ENCODE peak calls at places on chromosomes 13 and 19, in eight cellular contexts. One of them, this sample, is unnamed.

GRCh38 chr13:37168922-37169321 is 63.5 kb upstream of the CSNK1A1L start:
- DNase-seq in upper lobe of left lung: no peak
- DNase-seq in K562: no peak
- DNase-seq in ovary: no peak
- DNase-seq in stomach: no peak
- DNase-seq in tibial nerve: no peak
- DNase-seq in A549: no peak
- DNase-seq in transverse colon: no peak
- DNase-seq in this sample: no peak

GRCh38 chr13:73708393-73708985 is 425.7 kb downstream of the KLF12 start:
- DNase-seq in ovary: peak; percentile 29
- DNase-seq in upper lobe of left lung: no peak
- DNase-seq in tibial nerve: peak; percentile 68
- DNase-seq in K562: peak; percentile 31
- DNase-seq in transverse colon: peak; percentile 59
- DNase-seq in A549: peak; percentile 33
- DNase-seq in stomach: peak; percentile 45
- DNase-seq in this sample: no peak

GRCh38 chr13:80010286-80010831 is 330.6 kb downstream of the SPRY2 start:
- DNase-seq in K562: no peak
- DNase-seq in stomach: no peak
- DNase-seq in transverse colon: no peak
- DNase-seq in upper lobe of left lung: no peak
- DNase-seq in tibial nerve: no peak
- DNase-seq in ovary: no peak
- DNase-seq in A549: no peak
- DNase-seq in this sample: no peak

GRCh38 chr19:3146677-3147100 is 10.9 kb downstream of the GNA15 start:
- DNase-seq in tibial nerve: no peak
- DNase-seq in ovary: no peak
- DNase-seq in upper lobe of left lung: peak; percentile 90
- DNase-seq in K562: peak; percentile 70
- DNase-seq in transverse colon: peak; percentile 30
- DNase-seq in stomach: no peak
- DNase-seq in A549: no peak
- DNase-seq in this sample: no peak

GRCh38 chr19:58578430-58578925 is 5.3 kb upstream of the MZF1 start:
- DNase-seq in stomach: no peak
- DNase-seq in tibial nerve: no peak
- DNase-seq in ovary: no peak
- DNase-seq in A549: no peak
- DNase-seq in upper lobe of left lung: no peak
- DNase-seq in transverse colon: no peak
- DNase-seq in K562: no peak
- DNase-seq in this sample: no peak

GRCh38 chr13:39273953-39274352 is 235.7 kb downstream of the NHLRC3 start:
- DNase-seq in upper lobe of left lung: no peak
- DNase-seq in tibial nerve: no peak
- DNase-seq in ovary: peak; percentile 22
- DNase-seq in K562: no peak
- DNase-seq in transverse colon: peak; percentile 17
- DNase-seq in A549: no peak
- DNase-seq in stomach: peak; percentile 33
- DNase-seq in this sample: no peak

GRCh38 chr13:20221772-20222171 is 10.3 kb downstream of the GJB6 start:
- DNase-seq in upper lobe of left lung: no peak
- DNase-seq in tibial nerve: no peak
- DNase-seq in A549: no peak
- DNase-seq in K562: no peak
- DNase-seq in ovary: no peak
- DNase-seq in stomach: no peak
- DNase-seq in transverse colon: no peak
- DNase-seq in this sample: no peak

GRCh38 chr13:68099616-68100015 is 869.5 kb upstream of the PCDH9 start:
- DNase-seq in ovary: no peak
- DNase-seq in tibial nerve: no peak
- DNase-seq in stomach: no peak
- DNase-seq in upper lobe of left lung: no peak
- DNase-seq in K562: no peak
- DNase-seq in A549: no peak
- DNase-seq in transverse colon: no peak
- DNase-seq in this sample: no peak

GRCh38 chr13:47813683-47814082 is 187.4 kb downstream of the SUCLA2 start:
- DNase-seq in A549: no peak
- DNase-seq in K562: no peak
- DNase-seq in transverse colon: no peak
- DNase-seq in upper lobe of left lung: no peak
- DNase-seq in stomach: no peak
- DNase-seq in tibial nerve: no peak
- DNase-seq in ovary: no peak
- DNase-seq in this sample: no peak

GRCh38 chr13:48631441-48631840 is 22.3 kb upstream of the CYSLTR2 start:
- DNase-seq in K562: no peak
- DNase-seq in stomach: no peak
- DNase-seq in ovary: no peak
- DNase-seq in A549: no peak
- DNase-seq in upper lobe of left lung: no peak
- DNase-seq in transverse colon: no peak
- DNase-seq in tibial nerve: no peak
- DNase-seq in this sample: no peak

GRCh38 chr13:46361535-46361934 is 25.5 kb downstream of the RUBCNL start:
- DNase-seq in A549: no peak
- DNase-seq in tibial nerve: no peak
- DNase-seq in transverse colon: no peak
- DNase-seq in K562: no peak
- DNase-seq in ovary: no peak
- DNase-seq in stomach: no peak
- DNase-seq in upper lobe of left lung: no peak
- DNase-seq in this sample: no peak

GRCh38 chr19:2462635-2463421 is 6.1 kb upstream of the LMNB2 start:
- DNase-seq in tibial nerve: peak; percentile 75
- DNase-seq in ovary: peak; percentile 92
- DNase-seq in K562: no peak
- DNase-seq in A549: no peak
- DNase-seq in transverse colon: peak; percentile 82
- DNase-seq in stomach: peak; percentile 83
- DNase-seq in upper lobe of left lung: peak; percentile 90
- DNase-seq in this sample: peak; percentile 94

GRCh38 chr19:52936151-52936957 is 13.1 kb upstream of the ZNF888 start:
- DNase-seq in K562: peak; percentile 77
- DNase-seq in A549: no peak
- DNase-seq in ovary: no peak
- DNase-seq in transverse colon: peak; percentile 63
- DNase-seq in stomach: peak; percentile 60
- DNase-seq in upper lobe of left lung: no peak
- DNase-seq in tibial nerve: no peak
- DNase-seq in this sample: no peak
- H3K27ac ChIP-seq in K562: peak overlapping the region; percentile 79
- H3K27ac ChIP-seq in A549: no peak overlapping the region
- H3K27ac ChIP-seq in ovary: no peak overlapping the region
- H3K27ac ChIP-seq in transverse colon: peak overlapping the region; percentile 86
- H3K27ac ChIP-seq in stomach: peak overlapping the region; percentile 90
- H3K27ac ChIP-seq in upper lobe of left lung: no peak overlapping the region
- H3K27ac ChIP-seq in tibial nerve: no peak overlapping the region
- H3K27ac ChIP-seq in this sample: no peak overlapping the region

GRCh38 chr19:11578342-11579142 is 1.1 kb upstream of the ACP5 start:
- DNase-seq in upper lobe of left lung: peak; percentile 89
- DNase-seq in K562: peak; percentile 68
- DNase-seq in transverse colon: peak; percentile 61
- DNase-seq in stomach: peak; percentile 67
- DNase-seq in tibial nerve: peak; percentile 52
- DNase-seq in A549: no peak
- DNase-seq in ovary: peak; percentile 64
- DNase-seq in this sample: no peak
- H3K4me1 ChIP-seq in upper lobe of left lung: peaks cover 39% of the 10 kb centered on the region
- H3K4me1 ChIP-seq in K562: peaks cover 44% of the 10 kb centered on the region
- H3K4me1 ChIP-seq in transverse colon: peaks cover 12% of the 10 kb centered on the region
- H3K4me1 ChIP-seq in stomach: peaks cover 53% of the 10 kb centered on the region
- H3K4me1 ChIP-seq in tibial nerve: peaks cover 22% of the 10 kb centered on the region
- H3K4me1 ChIP-seq in A549: no peaks in the 10 kb centered on the region
- H3K4me1 ChIP-seq in ovary: peaks cover 12% of the 10 kb centered on the region
- H3K4me1 ChIP-seq in this sample: peaks cover 19% of the 10 kb centered on the region

DNA sequence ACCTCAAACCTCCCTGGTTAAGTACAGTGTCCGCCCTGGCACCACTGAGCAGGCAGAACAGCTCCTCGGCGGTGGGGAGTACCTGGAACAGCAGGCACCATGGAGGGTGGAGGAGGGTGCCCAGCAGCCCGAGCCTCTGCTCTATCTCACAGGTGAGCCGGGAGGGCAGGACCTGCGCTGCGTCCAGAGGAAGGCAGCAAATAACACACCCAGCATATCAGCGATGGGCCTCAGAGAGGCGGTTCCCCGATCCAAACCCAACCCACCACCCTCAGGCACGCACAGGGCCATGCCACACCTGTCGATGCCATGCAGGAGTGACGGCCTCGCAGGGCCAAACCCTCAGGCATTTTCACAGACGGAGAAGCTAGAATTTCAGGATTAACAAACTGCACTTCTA is 11.8 kb downstream of the PEPD start:
- DNase-seq in stomach: peak; percentile 67
- DNase-seq in tibial nerve: no peak
- DNase-seq in A549: no peak
- DNase-seq in upper lobe of left lung: peak; percentile 54
- DNase-seq in ovary: no peak
- DNase-seq in transverse colon: no peak
- DNase-seq in K562: no peak
- DNase-seq in this sample: no peak
- TF ChIP-seq EP300 in stomach: no peak
- TF ChIP-seq EP300 in tibial nerve: no peak
- TF ChIP-seq EP300 in A549: no peak
- TF ChIP-seq EP300 in upper lobe of left lung: no peak
- TF ChIP-seq EP300 in ovary: no peak
- TF ChIP-seq EP300 in transverse colon: no peak
- TF ChIP-seq EP300 in K562: no peak
- TF ChIP-seq EP300 in this sample: no peak

GRCh38 chr13:93714171-93714570 is 487.6 kb downstream of the GPC6 start:
- DNase-seq in upper lobe of left lung: no peak
- DNase-seq in tibial nerve: no peak
- DNase-seq in K562: no peak
- DNase-seq in A549: no peak
- DNase-seq in transverse colon: no peak
- DNase-seq in ovary: no peak
- DNase-seq in stomach: no peak
- DNase-seq in this sample: no peak

GRCh38 chr13:93708323-93709075 is 481.9 kb downstream of the GPC6 start:
- DNase-seq in ovary: no peak
- DNase-seq in upper lobe of left lung: no peak
- DNase-seq in stomach: no peak
- DNase-seq in transverse colon: no peak
- DNase-seq in K562: no peak
- DNase-seq in tibial nerve: no peak
- DNase-seq in A549: no peak
- DNase-seq in this sample: no peak

DNA sequence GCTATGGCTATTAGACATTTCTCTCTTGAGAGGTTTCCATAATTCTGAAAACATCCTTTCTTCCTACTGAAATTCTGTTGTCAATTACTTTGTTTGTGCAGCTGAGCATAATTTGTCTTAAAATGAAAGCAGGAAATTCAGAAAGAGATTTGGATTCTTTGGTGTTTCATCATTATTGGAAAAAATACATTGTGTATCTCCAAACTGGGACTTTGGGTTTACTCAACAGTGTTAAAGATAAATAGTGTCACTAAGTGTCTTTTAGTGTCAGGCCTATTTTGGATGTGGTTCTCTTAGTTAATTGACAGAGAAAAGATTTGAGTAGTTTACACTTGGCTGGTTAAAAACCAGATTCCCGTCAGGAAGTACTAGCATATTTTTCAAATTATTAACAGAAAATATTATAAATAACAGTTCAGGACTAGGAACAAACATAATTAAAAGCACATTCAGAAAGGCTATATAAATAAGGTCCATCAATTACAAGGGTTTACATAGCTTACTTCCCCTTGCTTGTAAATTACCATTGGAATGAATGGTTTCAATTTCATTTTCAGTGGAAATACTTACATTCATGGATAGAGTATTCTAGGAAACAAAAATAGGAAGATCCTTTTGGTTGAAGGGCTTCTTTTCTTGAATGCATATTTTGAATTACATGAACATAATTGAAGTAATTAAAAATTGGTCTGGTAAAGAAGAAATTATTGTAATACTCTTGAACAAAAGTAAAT is 483.1 kb downstream of the GPC6 start:
- DNase-seq in K562: no peak
- DNase-seq in A549: no peak
- DNase-seq in transverse colon: no peak
- DNase-seq in ovary: no peak
- DNase-seq in stomach: no peak
- DNase-seq in tibial nerve: no peak
- DNase-seq in upper lobe of left lung: no peak
- DNase-seq in this sample: no peak
- H3K27ac ChIP-seq in K562: no peak overlapping the region
- H3K27ac ChIP-seq in A549: no peak overlapping the region
- H3K27ac ChIP-seq in transverse colon: no peak overlapping the region
- H3K27ac ChIP-seq in ovary: no peak overlapping the region
- H3K27ac ChIP-seq in stomach: no peak overlapping the region
- H3K27ac ChIP-seq in tibial nerve: no peak overlapping the region
- H3K27ac ChIP-seq in upper lobe of left lung: no peak overlapping the region
- H3K27ac ChIP-seq in this sample: no peak overlapping the region

DNA sequence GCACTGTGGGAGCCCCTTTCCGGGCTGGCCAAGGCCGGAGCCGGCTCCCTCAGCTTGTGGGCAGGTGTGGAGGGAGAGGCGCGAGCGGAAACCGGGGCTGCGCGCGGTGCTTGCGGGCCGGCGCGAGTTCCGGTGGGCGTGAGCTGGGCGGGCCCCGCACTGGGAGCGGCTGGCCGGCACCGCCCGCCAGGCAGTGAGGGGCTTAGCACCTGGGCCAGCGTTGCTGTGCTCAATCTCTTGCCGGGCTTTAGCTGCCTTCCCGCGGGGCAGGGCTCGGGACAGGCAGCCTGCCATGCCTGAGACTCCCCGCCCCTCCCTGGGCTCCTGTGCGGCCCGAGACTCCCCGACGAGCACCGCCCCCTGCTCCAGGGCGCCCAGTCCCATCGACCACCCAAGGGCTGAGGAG is 405.2 kb upstream of the PRR20A start:
- DNase-seq in upper lobe of left lung: peak; percentile 79
- DNase-seq in tibial nerve: no peak
- DNase-seq in ovary: no peak
- DNase-seq in K562: no peak
- DNase-seq in stomach: no peak
- DNase-seq in A549: no peak
- DNase-seq in transverse colon: no peak
- DNase-seq in this sample: no peak
- H3K4me1 ChIP-seq in upper lobe of left lung: no peaks in the 10 kb centered on the region
- H3K4me1 ChIP-seq in tibial nerve: no peaks in the 10 kb centered on the region
- H3K4me1 ChIP-seq in ovary: no peaks in the 10 kb centered on the region
- H3K4me1 ChIP-seq in K562: no peaks in the 10 kb centered on the region
- H3K4me1 ChIP-seq in stomach: no peaks in the 10 kb centered on the region
- H3K4me1 ChIP-seq in A549: no peaks in the 10 kb centered on the region
- H3K4me1 ChIP-seq in transverse colon: no peaks in the 10 kb centered on the region
- H3K4me1 ChIP-seq in this sample: no peaks in the 10 kb centered on the region

GRCh38 chr13:113828282-113828825 is 35.5 kb downstream of the GAS6 start:
- DNase-seq in upper lobe of left lung: no peak
- DNase-seq in A549: no peak
- DNase-seq in tibial nerve: no peak
- DNase-seq in transverse colon: no peak
- DNase-seq in K562: no peak
- DNase-seq in ovary: no peak
- DNase-seq in stomach: no peak
- DNase-seq in this sample: no peak
- TF ChIP-seq EP300 in upper lobe of left lung: no peak
- TF ChIP-seq EP300 in A549: no peak
- TF ChIP-seq EP300 in tibial nerve: no peak
- TF ChIP-seq EP300 in transverse colon: no peak
- TF ChIP-seq EP300 in K562: no peak
- TF ChIP-seq EP300 in ovary: no peak
- TF ChIP-seq EP300 in stomach: no peak
- TF ChIP-seq EP300 in this sample: no peak

GRCh38 chr19:39336483-39336882 is 640 bp upstream of the GMFG start:
- DNase-seq in stomach: no peak
- DNase-seq in K562: no peak
- DNase-seq in transverse colon: no peak
- DNase-seq in upper lobe of left lung: no peak
- DNase-seq in A549: no peak
- DNase-seq in ovary: no peak
- DNase-seq in tibial nerve: no peak
- DNase-seq in this sample: no peak
- H3K27ac ChIP-seq in stomach: peak overlapping the region; percentile 31
- H3K27ac ChIP-seq in K562: no peak overlapping the region
- H3K27ac ChIP-seq in transverse colon: peak overlapping the region; percentile 78
- H3K27ac ChIP-seq in upper lobe of left lung: peak overlapping the region; percentile 93
- H3K27ac ChIP-seq in A549: no peak overlapping the region
- H3K27ac ChIP-seq in ovary: no peak overlapping the region
- H3K27ac ChIP-seq in tibial nerve: no peak overlapping the region
- H3K27ac ChIP-seq in this sample: peak overlapping the region; percentile 50

This sample was measured in esophagus muscularis mucosa.